ENCODE peak calls at places on chromosome 15, in nine cellular contexts. One of them, this sample, is unnamed. For H3K27me3, the result is how much of the 10 kb centered on the place peaks cover.

GRCh38 chr15:71748327-71748726 is 62.0 kb upstream of the NR2E3 start:
- DNase-seq in K562: no peak
- DNase-seq in pancreas: no peak
- DNase-seq in brain microvascular endothelial cell: peak
- DNase-seq in CD8-positive, alpha-beta T cell: no peak
- DNase-seq in body of pancreas: no peak
- DNase-seq in heart right ventricle: no peak
- DNase-seq in Peyer's patch: no peak
- DNase-seq in heart left ventricle: no peak
- DNase-seq in this sample: no peak

GRCh38 chr15:70060214-70061085 is 37.3 kb downstream of the TLE3 start:
- DNase-seq in Peyer's patch: no peak
- DNase-seq in CD8-positive, alpha-beta T cell: no peak
- DNase-seq in body of pancreas: no peak
- DNase-seq in heart left ventricle: no peak
- DNase-seq in pancreas: no peak
- DNase-seq in brain microvascular endothelial cell: no peak
- DNase-seq in heart right ventricle: no peak
- DNase-seq in K562: no peak
- DNase-seq in this sample: no peak

GRCh38 chr15:63501256-63502089 is 2.9 kb upstream of the USP3 start:
- DNase-seq in CD8-positive, alpha-beta T cell: peak
- DNase-seq in Peyer's patch: peak
- DNase-seq in body of pancreas: peak
- DNase-seq in heart left ventricle: peak
- DNase-seq in pancreas: peak
- DNase-seq in brain microvascular endothelial cell: peak
- DNase-seq in K562: no peak
- DNase-seq in heart right ventricle: peak
- DNase-seq in this sample: no peak

GRCh38 chr15:64911317-64912186 is at the start of gene ANKDD1A:
- DNase-seq in K562: peak
- DNase-seq in pancreas: peak
- DNase-seq in Peyer's patch: no peak
- DNase-seq in heart left ventricle: peak
- DNase-seq in brain microvascular endothelial cell: no peak
- DNase-seq in CD8-positive, alpha-beta T cell: peak
- DNase-seq in heart right ventricle: peak
- DNase-seq in body of pancreas: peak
- DNase-seq in this sample: no peak

GRCh38 chr15:50164458-50164857 is 17.5 kb upstream of the SLC27A2 start:
- DNase-seq in heart left ventricle: no peak
- DNase-seq in CD8-positive, alpha-beta T cell: no peak
- DNase-seq in pancreas: no peak
- DNase-seq in K562: no peak
- DNase-seq in Peyer's patch: no peak
- DNase-seq in heart right ventricle: no peak
- DNase-seq in brain microvascular endothelial cell: no peak
- DNase-seq in body of pancreas: no peak
- DNase-seq in this sample: no peak

GRCh38 chr15:69780374-69780773 is 317.3 kb downstream of the TLE3 start:
- DNase-seq in brain microvascular endothelial cell: no peak
- DNase-seq in CD8-positive, alpha-beta T cell: no peak
- DNase-seq in body of pancreas: no peak
- DNase-seq in heart left ventricle: no peak
- DNase-seq in Peyer's patch: no peak
- DNase-seq in K562: no peak
- DNase-seq in pancreas: no peak
- DNase-seq in heart right ventricle: no peak
- DNase-seq in this sample: no peak

GRCh38 chr15:74399511-74400312 is 32.3 kb upstream of the CYP11A1 start:
- DNase-seq in body of pancreas: no peak
- DNase-seq in CD8-positive, alpha-beta T cell: peak
- DNase-seq in K562: no peak
- DNase-seq in heart right ventricle: no peak
- DNase-seq in pancreas: no peak
- DNase-seq in brain microvascular endothelial cell: peak
- DNase-seq in Peyer's patch: peak
- DNase-seq in heart left ventricle: no peak
- DNase-seq in this sample: no peak

GRCh38 chr15:95284933-95285401 is 1045.5 kb upstream of the NR2F2 start:
- DNase-seq in heart right ventricle: no peak
- DNase-seq in pancreas: no peak
- DNase-seq in body of pancreas: no peak
- DNase-seq in Peyer's patch: no peak
- DNase-seq in heart left ventricle: no peak
- DNase-seq in brain microvascular endothelial cell: no peak
- DNase-seq in CD8-positive, alpha-beta T cell: no peak
- DNase-seq in K562: no peak
- DNase-seq in this sample: no peak

GRCh38 chr15:69104050-69104750 is 56.2 kb upstream of the GLCE start:
- DNase-seq in brain microvascular endothelial cell: no peak
- DNase-seq in heart right ventricle: no peak
- DNase-seq in heart left ventricle: no peak
- DNase-seq in Peyer's patch: no peak
- DNase-seq in pancreas: no peak
- DNase-seq in body of pancreas: no peak
- DNase-seq in CD8-positive, alpha-beta T cell: no peak
- DNase-seq in K562: no peak
- DNase-seq in this sample: no peak

GRCh38 chr15:70160803-70161565 is 63.3 kb upstream of the TLE3 start:
- DNase-seq in Peyer's patch: no peak
- DNase-seq in CD8-positive, alpha-beta T cell: no peak
- DNase-seq in pancreas: no peak
- DNase-seq in heart left ventricle: peak
- DNase-seq in heart right ventricle: peak
- DNase-seq in brain microvascular endothelial cell: no peak
- DNase-seq in body of pancreas: peak
- DNase-seq in K562: no peak
- DNase-seq in this sample: no peak

GRCh38 chr15:74655424-74655823 is 39.8 kb downstream of the CLK3 start:
- DNase-seq in brain microvascular endothelial cell: no peak
- DNase-seq in CD8-positive, alpha-beta T cell: no peak
- DNase-seq in heart left ventricle: no peak
- DNase-seq in body of pancreas: no peak
- DNase-seq in K562: no peak
- DNase-seq in pancreas: no peak
- DNase-seq in Peyer's patch: no peak
- DNase-seq in heart right ventricle: no peak
- DNase-seq in this sample: no peak

GRCh38 chr15:51079226-51079625 is 15.5 kb downstream of the TNFAIP8L3 start:
- DNase-seq in body of pancreas: no peak
- DNase-seq in Peyer's patch: no peak
- DNase-seq in heart right ventricle: no peak
- DNase-seq in K562: no peak
- DNase-seq in brain microvascular endothelial cell: no peak
- DNase-seq in pancreas: no peak
- DNase-seq in heart left ventricle: no peak
- DNase-seq in CD8-positive, alpha-beta T cell: no peak
- DNase-seq in this sample: no peak

GRCh38 chr15:70636540-70637165 is 126.7 kb downstream of the UACA start:
- DNase-seq in K562: no peak
- DNase-seq in heart left ventricle: no peak
- DNase-seq in brain microvascular endothelial cell: no peak
- DNase-seq in heart right ventricle: no peak
- DNase-seq in CD8-positive, alpha-beta T cell: no peak
- DNase-seq in Peyer's patch: no peak
- DNase-seq in body of pancreas: no peak
- DNase-seq in pancreas: no peak
- DNase-seq in this sample: no peak

GRCh38 chr15:89413877-89414276 is 79.3 kb upstream of the POLG start:
- DNase-seq in CD8-positive, alpha-beta T cell: no peak
- DNase-seq in heart right ventricle: no peak
- DNase-seq in pancreas: no peak
- DNase-seq in heart left ventricle: no peak
- DNase-seq in Peyer's patch: no peak
- DNase-seq in body of pancreas: no peak
- DNase-seq in brain microvascular endothelial cell: no peak
- DNase-seq in K562: no peak
- DNase-seq in this sample: no peak

GRCh38 chr15:91853968-91854943 is 748 bp downstream of the SLCO3A1 start:
- DNase-seq in CD8-positive, alpha-beta T cell: peak
- DNase-seq in Peyer's patch: no peak
- DNase-seq in heart left ventricle: peak
- DNase-seq in pancreas: peak
- DNase-seq in K562: no peak
- DNase-seq in heart right ventricle: peak
- DNase-seq in brain microvascular endothelial cell: no peak
- DNase-seq in body of pancreas: peak
- DNase-seq in this sample: peak

GRCh38 chr15:53976844-53977392 is 1.3 kb upstream of the UNC13C start:
- DNase-seq in heart right ventricle: no peak
- DNase-seq in brain microvascular endothelial cell: peak
- DNase-seq in Peyer's patch: no peak
- DNase-seq in heart left ventricle: no peak
- DNase-seq in pancreas: no peak
- DNase-seq in K562: no peak
- DNase-seq in body of pancreas: no peak
- DNase-seq in CD8-positive, alpha-beta T cell: no peak
- DNase-seq in this sample: no peak

GRCh38 chr15:37096878-37097568 is 3.3 kb downstream of the MEIS2 start:
- DNase-seq in brain microvascular endothelial cell: no peak
- DNase-seq in pancreas: no peak
- DNase-seq in body of pancreas: no peak
- DNase-seq in K562: no peak
- DNase-seq in CD8-positive, alpha-beta T cell: no peak
- DNase-seq in heart right ventricle: no peak
- DNase-seq in Peyer's patch: no peak
- DNase-seq in heart left ventricle: peak
- DNase-seq in this sample: no peak

GRCh38 chr15:72585659-72586058 is 68.8 kb upstream of the GOLGA6B start:
- DNase-seq in Peyer's patch: no peak
- DNase-seq in body of pancreas: no peak
- DNase-seq in CD8-positive, alpha-beta T cell: no peak
- DNase-seq in brain microvascular endothelial cell: peak
- DNase-seq in heart right ventricle: no peak
- DNase-seq in pancreas: no peak
- DNase-seq in K562: no peak
- DNase-seq in heart left ventricle: no peak
- DNase-seq in this sample: no peak

GRCh38 chr15:72306211-72306785 is 13.7 kb downstream of the CELF6 start:
- DNase-seq in heart left ventricle: no peak
- DNase-seq in brain microvascular endothelial cell: peak
- DNase-seq in pancreas: no peak
- DNase-seq in CD8-positive, alpha-beta T cell: peak
- DNase-seq in K562: peak
- DNase-seq in Peyer's patch: no peak
- DNase-seq in body of pancreas: no peak
- DNase-seq in heart right ventricle: no peak
- DNase-seq in this sample: peak

GRCh38 chr15:89409184-89409992 is 74.8 kb upstream of the POLG start:
- DNase-seq in heart left ventricle: no peak
- DNase-seq in brain microvascular endothelial cell: no peak
- DNase-seq in body of pancreas: no peak
- DNase-seq in CD8-positive, alpha-beta T cell: no peak
- DNase-seq in Peyer's patch: no peak
- DNase-seq in pancreas: no peak
- DNase-seq in heart right ventricle: no peak
- DNase-seq in K562: no peak
- DNase-seq in this sample: no peak

DNA sequence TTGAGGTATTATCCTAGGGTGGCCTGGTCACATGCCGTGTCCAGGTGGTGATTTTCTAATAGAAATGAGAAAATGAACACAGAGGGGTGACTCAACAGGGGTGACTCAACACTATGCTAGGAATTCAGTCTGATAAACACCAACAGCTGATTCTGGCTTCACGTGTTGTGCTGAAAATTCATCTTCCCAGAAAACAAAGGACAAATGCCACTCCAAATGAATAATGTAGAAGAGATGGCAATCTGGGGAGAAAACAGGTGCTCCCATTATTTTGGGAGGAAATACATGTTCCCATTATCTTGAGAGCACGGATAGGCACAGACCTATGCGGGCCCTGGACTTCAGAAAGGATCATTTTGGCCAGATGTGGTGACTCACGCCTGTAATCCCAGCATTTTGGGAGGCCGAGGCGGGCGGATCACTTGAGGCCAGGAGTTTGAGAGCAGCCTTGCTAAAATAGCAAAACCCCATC is 101.2 kb upstream of the MEX3B start:
- DNase-seq in heart left ventricle: no peak
- DNase-seq in pancreas: no peak
- DNase-seq in CD8-positive, alpha-beta T cell: no peak
- DNase-seq in body of pancreas: no peak
- DNase-seq in heart right ventricle: no peak
- DNase-seq in brain microvascular endothelial cell: peak
- DNase-seq in K562: peak
- DNase-seq in Peyer's patch: no peak
- DNase-seq in this sample: no peak
- H3K27ac ChIP-seq in heart left ventricle: no peak
- H3K27ac ChIP-seq in pancreas: no peak
- H3K27ac ChIP-seq in CD8-positive, alpha-beta T cell: no peak
- H3K27ac ChIP-seq in body of pancreas: no peak
- H3K27ac ChIP-seq in heart right ventricle: peak
- H3K27ac ChIP-seq in brain microvascular endothelial cell: peak
- H3K27ac ChIP-seq in K562: peak
- H3K27ac ChIP-seq in Peyer's patch: no peak
- H3K27ac ChIP-seq in this sample: no peak

GRCh38 chr15:67422296-67422695 is 98.6 kb upstream of the C15orf61 start:
- DNase-seq in heart left ventricle: no peak
- DNase-seq in pancreas: no peak
- DNase-seq in body of pancreas: no peak
- DNase-seq in brain microvascular endothelial cell: no peak
- DNase-seq in K562: no peak
- DNase-seq in heart right ventricle: no peak
- DNase-seq in Peyer's patch: no peak
- DNase-seq in CD8-positive, alpha-beta T cell: no peak
- DNase-seq in this sample: no peak
- TF ChIP-seq CTCF in heart left ventricle: no peak
- TF ChIP-seq CTCF in pancreas: no peak
- TF ChIP-seq CTCF in body of pancreas: no peak
- TF ChIP-seq CTCF in brain microvascular endothelial cell: peak
- TF ChIP-seq CTCF in K562: no peak
- TF ChIP-seq CTCF in heart right ventricle: no peak
- TF ChIP-seq CTCF in Peyer's patch: no peak
- TF ChIP-seq CTCF in CD8-positive, alpha-beta T cell: no peak
- TF ChIP-seq CTCF in this sample: no peak

GRCh38 chr15:66153549-66154415 is 99.8 kb downstream of the MEGF11 start:
- DNase-seq in brain microvascular endothelial cell: no peak
- DNase-seq in pancreas: no peak
- DNase-seq in heart right ventricle: no peak
- DNase-seq in body of pancreas: no peak
- DNase-seq in CD8-positive, alpha-beta T cell: no peak
- DNase-seq in K562: no peak
- DNase-seq in Peyer's patch: no peak
- DNase-seq in heart left ventricle: no peak
- DNase-seq in this sample: no peak
- H3K27me3 ChIP-seq in brain microvascular endothelial cell: under half
- H3K27me3 ChIP-seq in pancreas: under half
- H3K27me3 ChIP-seq in heart right ventricle: under half
- H3K27me3 ChIP-seq in body of pancreas: under half
- H3K27me3 ChIP-seq in CD8-positive, alpha-beta T cell: under half
- H3K27me3 ChIP-seq in K562: half or more
- H3K27me3 ChIP-seq in Peyer's patch: under half
- H3K27me3 ChIP-seq in heart left ventricle: under half
- H3K27me3 ChIP-seq in this sample: under half

DNA sequence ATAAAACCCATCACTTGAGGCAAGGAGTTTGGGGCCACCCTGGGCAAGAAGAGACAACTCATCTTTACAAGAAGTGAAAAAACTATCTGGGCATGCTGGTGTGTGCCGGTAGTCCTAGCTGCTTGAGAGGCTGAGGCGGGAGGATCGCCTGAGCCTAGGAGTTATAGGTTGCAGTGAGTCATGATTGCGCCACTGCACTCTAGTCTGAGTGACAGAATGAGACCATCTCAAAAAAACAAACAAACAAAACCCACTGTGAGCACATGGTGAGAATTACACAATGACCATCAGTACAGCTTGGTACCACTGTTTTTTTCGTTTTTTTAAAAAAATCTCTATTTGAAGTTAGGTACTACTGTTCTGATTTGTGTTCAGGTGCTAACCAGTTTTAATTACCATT is 13.6 kb downstream of the VPS39 start:
- DNase-seq in heart left ventricle: no peak
- DNase-seq in heart right ventricle: no peak
- DNase-seq in pancreas: no peak
- DNase-seq in CD8-positive, alpha-beta T cell: no peak
- DNase-seq in K562: no peak
- DNase-seq in body of pancreas: peak
- DNase-seq in Peyer's patch: no peak
- DNase-seq in brain microvascular endothelial cell: peak
- DNase-seq in this sample: no peak
- H3K27ac ChIP-seq in heart left ventricle: no peak
- H3K27ac ChIP-seq in heart right ventricle: no peak
- H3K27ac ChIP-seq in pancreas: no peak
- H3K27ac ChIP-seq in CD8-positive, alpha-beta T cell: no peak
- H3K27ac ChIP-seq in K562: no peak
- H3K27ac ChIP-seq in body of pancreas: no peak
- H3K27ac ChIP-seq in Peyer's patch: no peak
- H3K27ac ChIP-seq in brain microvascular endothelial cell: no peak
- H3K27ac ChIP-seq in this sample: no peak

This sample was measured in CD4-positive, alpha-beta T cell.